ENCODE peak calls at places on chromosome 13, in five cellular contexts. One of them, this sample, is unnamed.

GRCh38 chr13:113645329-113645728 is 12.7 kb downstream of the ATP4B start:
- DNase-seq in CD8-positive, alpha-beta T cell: no peak
- DNase-seq in Calu3: no peak
- DNase-seq in CD4-positive, alpha-beta T cell: no peak
- DNase-seq in fibroblast of mammary gland: no peak
- DNase-seq in this sample: no peak

GRCh38 chr13:108195861-108196260 is 19.5 kb downstream of the LIG4 start:
- DNase-seq in CD8-positive, alpha-beta T cell: no peak
- DNase-seq in Calu3: no peak
- DNase-seq in CD4-positive, alpha-beta T cell: no peak
- DNase-seq in fibroblast of mammary gland: no peak
- DNase-seq in this sample: no peak

GRCh38 chr13:31174018-31174417 is 12.3 kb upstream of the HSPH1 start:
- DNase-seq in CD8-positive, alpha-beta T cell: no peak
- DNase-seq in Calu3: no peak
- DNase-seq in CD4-positive, alpha-beta T cell: no peak
- DNase-seq in fibroblast of mammary gland: peak
- DNase-seq in this sample: no peak

GRCh38 chr13:44013666-44014291 is 134.1 kb downstream of the LACC1 start:
- DNase-seq in CD8-positive, alpha-beta T cell: no peak
- DNase-seq in Calu3: no peak
- DNase-seq in CD4-positive, alpha-beta T cell: no peak
- DNase-seq in fibroblast of mammary gland: peak
- DNase-seq in this sample: no peak

GRCh38 chr13:112690242-112690943 is 555 bp downstream of the ATP11A start:
- DNase-seq in CD8-positive, alpha-beta T cell: no peak
- DNase-seq in Calu3: no peak
- DNase-seq in CD4-positive, alpha-beta T cell: no peak
- DNase-seq in fibroblast of mammary gland: no peak
- DNase-seq in this sample: peak

GRCh38 chr13:47484564-47484963 is 516.5 kb downstream of the SUCLA2 start:
- DNase-seq in CD8-positive, alpha-beta T cell: no peak
- DNase-seq in Calu3: no peak
- DNase-seq in CD4-positive, alpha-beta T cell: no peak
- DNase-seq in fibroblast of mammary gland: peak
- DNase-seq in this sample: no peak

GRCh38 chr13:106376411-106377112 is 158.9 kb downstream of the EFNB2 start:
- DNase-seq in CD8-positive, alpha-beta T cell: no peak
- DNase-seq in Calu3: peak
- DNase-seq in CD4-positive, alpha-beta T cell: no peak
- DNase-seq in fibroblast of mammary gland: peak
- DNase-seq in this sample: no peak

GRCh38 chr13:43003010-43003409 is 11.0 kb upstream of the EPSTI1 start:
- DNase-seq in CD8-positive, alpha-beta T cell: no peak
- DNase-seq in Calu3: no peak
- DNase-seq in CD4-positive, alpha-beta T cell: no peak
- DNase-seq in fibroblast of mammary gland: peak
- DNase-seq in this sample: no peak

GRCh38 chr13:99380402-99380801 is 73.2 kb upstream of the GPR183 start:
- DNase-seq in CD8-positive, alpha-beta T cell: no peak
- DNase-seq in Calu3: no peak
- DNase-seq in CD4-positive, alpha-beta T cell: no peak
- DNase-seq in fibroblast of mammary gland: no peak
- DNase-seq in this sample: peak

GRCh38 chr13:42892760-42893159 is 99.3 kb downstream of the EPSTI1 start:
- DNase-seq in CD8-positive, alpha-beta T cell: no peak
- DNase-seq in Calu3: no peak
- DNase-seq in CD4-positive, alpha-beta T cell: no peak
- DNase-seq in fibroblast of mammary gland: peak
- DNase-seq in this sample: no peak

GRCh38 chr13:53941588-53942190 is 913.1 kb downstream of the OLFM4 start:
- DNase-seq in CD8-positive, alpha-beta T cell: no peak
- DNase-seq in Calu3: no peak
- DNase-seq in CD4-positive, alpha-beta T cell: no peak
- DNase-seq in fibroblast of mammary gland: no peak
- DNase-seq in this sample: no peak

GRCh38 chr13:60369242-60369641 is 27.8 kb upstream of the TDRD3 start:
- DNase-seq in CD8-positive, alpha-beta T cell: no peak
- DNase-seq in Calu3: no peak
- DNase-seq in CD4-positive, alpha-beta T cell: no peak
- DNase-seq in fibroblast of mammary gland: no peak
- DNase-seq in this sample: no peak
- TF ChIP-seq CTCF in CD8-positive, alpha-beta T cell: peak
- TF ChIP-seq CTCF in Calu3: no peak
- TF ChIP-seq CTCF in CD4-positive, alpha-beta T cell: no peak
- TF ChIP-seq CTCF in fibroblast of mammary gland: peak
- TF ChIP-seq CTCF in this sample: no peak

DNA sequence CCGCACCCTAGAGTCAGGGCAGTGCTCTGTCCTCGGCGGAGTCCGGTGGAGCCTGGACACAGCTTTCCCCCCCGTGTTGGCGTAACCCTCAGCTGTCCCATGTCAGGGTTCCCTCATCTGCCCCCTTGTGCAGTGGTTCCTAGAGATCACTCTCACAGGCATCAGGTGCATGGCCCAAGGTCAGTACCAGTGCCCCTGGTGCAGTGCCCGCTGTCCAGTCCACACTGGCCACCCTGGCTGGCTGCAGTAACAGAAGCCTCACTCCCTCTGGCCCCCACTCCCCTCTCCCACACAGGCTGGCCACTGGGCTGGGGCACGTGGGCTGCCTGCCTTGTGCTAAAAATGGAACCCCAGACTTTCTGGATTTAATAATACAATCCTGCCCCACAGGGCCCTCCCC is 49.6 kb upstream of the C1QTNF9B start:
- DNase-seq in CD8-positive, alpha-beta T cell: no peak
- DNase-seq in Calu3: no peak
- DNase-seq in CD4-positive, alpha-beta T cell: no peak
- DNase-seq in fibroblast of mammary gland: no peak
- DNase-seq in this sample: no peak
- TF ChIP-seq CTCF in CD8-positive, alpha-beta T cell: no peak
- TF ChIP-seq CTCF in Calu3: no peak
- TF ChIP-seq CTCF in CD4-positive, alpha-beta T cell: no peak
- TF ChIP-seq CTCF in fibroblast of mammary gland: no peak
- TF ChIP-seq CTCF in this sample: no peak

DNA sequence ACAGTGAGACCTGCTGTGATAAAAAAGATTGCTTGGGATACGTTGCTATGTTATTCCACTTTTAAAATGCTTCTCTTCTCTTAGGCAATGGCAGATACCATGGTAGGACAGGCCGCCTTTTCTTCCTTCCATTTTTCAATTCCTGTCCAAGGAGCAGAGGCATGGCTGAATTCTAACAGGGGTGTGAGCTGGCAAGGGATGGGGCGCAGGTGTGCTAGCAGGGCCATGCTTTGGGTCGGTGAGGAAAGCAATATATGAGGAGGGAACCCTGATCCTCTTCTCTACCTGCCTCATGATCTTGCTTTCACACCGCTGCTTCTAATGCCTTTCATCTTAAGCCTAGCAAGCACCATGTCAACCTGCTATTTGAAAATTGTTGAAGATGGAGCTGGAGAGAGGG is 225.0 kb downstream of the KATNAL1 start:
- DNase-seq in CD8-positive, alpha-beta T cell: no peak
- DNase-seq in Calu3: no peak
- DNase-seq in CD4-positive, alpha-beta T cell: no peak
- DNase-seq in fibroblast of mammary gland: no peak
- DNase-seq in this sample: no peak
- TF ChIP-seq CTCF in CD8-positive, alpha-beta T cell: no peak
- TF ChIP-seq CTCF in Calu3: no peak
- TF ChIP-seq CTCF in CD4-positive, alpha-beta T cell: no peak
- TF ChIP-seq CTCF in fibroblast of mammary gland: no peak
- TF ChIP-seq CTCF in this sample: no peak

GRCh38 chr13:62387642-62388041 is 972.0 kb upstream of the PCDH20 start:
- DNase-seq in CD8-positive, alpha-beta T cell: no peak
- DNase-seq in Calu3: no peak
- DNase-seq in CD4-positive, alpha-beta T cell: no peak
- DNase-seq in fibroblast of mammary gland: peak
- DNase-seq in this sample: no peak
- TF ChIP-seq CTCF in CD8-positive, alpha-beta T cell: no peak
- TF ChIP-seq CTCF in Calu3: no peak
- TF ChIP-seq CTCF in CD4-positive, alpha-beta T cell: no peak
- TF ChIP-seq CTCF in fibroblast of mammary gland: no peak
- TF ChIP-seq CTCF in this sample: no peak

This sample was measured in GM13976.